ENCODE peak calls at places on chromosomes 16 and 17, in nine cellular contexts. I is DND-41, E is adipocyte, Y is IMR-90, P is mesendoderm, F is HCT116, Q is GM23248, X is endodermal cell, J is keratinocyte. A is an unnamed sample.

GRCh38 chr16:397135-397661 is at the start of gene NME4:
- DNase-seq in I (peak; percentile 52), E (peak; percentile 73), Y (no peak), P (peak; percentile 80), F (no peak), Q (peak; percentile 77), X (peak; percentile 85), J (no peak), A (peak; percentile 42)

GRCh38 chr16:7962480-7962879 is 627.8 kb downstream of the TMEM114 start:
- DNase-seq in I (no peak), E (no peak), Y (no peak), P (no peak), F (no peak), Q (no peak), X (no peak), J (no peak), A (no peak)

GRCh38 chr17:35079547-35079946 is 16.0 kb upstream of the RFFL start:
- DNase-seq in I (no peak), E (no peak), Y (peak; percentile 51), P (no peak), F (no peak), Q (peak; percentile 33), X (no peak), J (no peak), A (no peak)

GRCh38 chr16:15466131-15466530 is 31.7 kb downstream of the BMERB1 start:
- DNase-seq in I (no peak), E (no peak), Y (no peak), P (no peak), F (no peak), Q (no peak), X (no peak), J (no peak), A (no peak)

GRCh38 chr17:146983-147761 is 9.8 kb downstream of the SCGB1C2 start:
- DNase-seq in I (no peak), E (no peak), Y (no peak), P (no peak), F (no peak), Q (no peak), X (no peak), J (no peak), A (no peak)

GRCh38 chr17:145671-146541 is 8.5 kb downstream of the SCGB1C2 start:
- DNase-seq in I (no peak), E (no peak), Y (no peak), P (no peak), F (no peak), Q (no peak), X (no peak), J (no peak), A (no peak)

GRCh38 chr16:73527191-73527590 is 479.3 kb upstream of the ZFHX3 start:
- DNase-seq in I (no peak), E (peak; percentile 2), Y (peak; percentile 1), P (no peak), F (no peak), Q (peak; percentile 4), X (no peak), J (no peak), A (no peak)

GRCh38 chr16:27452569-27453475 is 50.8 kb downstream of the IL21R start:
- DNase-seq in I (no peak), E (no peak), Y (no peak), P (peak; percentile 50), F (no peak), Q (no peak), X (no peak), J (no peak), A (no peak)

GRCh38 chr16:66917741-66918140 is 944 bp downstream of the CDH16 start:
- DNase-seq in I (no peak), E (no peak), Y (no peak), P (no peak), F (no peak), Q (no peak), X (no peak), J (no peak), A (no peak)

GRCh38 chr16:68275611-68276191 is 11.4 kb downstream of the SLC7A6 start:
- DNase-seq in I (peak; percentile 86), E (no peak), Y (no peak), P (no peak), F (no peak), Q (no peak), X (no peak), J (no peak), A (no peak)

GRCh38 chr17:68972119-68972704 is 17.0 kb upstream of the ABCA8 start:
- DNase-seq in I (no peak), E (peak; percentile 82), Y (peak; percentile 36), P (peak; percentile 32), F (peak; percentile 15), Q (peak; percentile 68), X (no peak), J (no peak), A (peak; percentile 15)

GRCh38 chr16:892006-892405 is 78.8 kb downstream of the LMF1 start:
- DNase-seq in I (no peak), E (no peak), Y (no peak), P (no peak), F (no peak), Q (no peak), X (no peak), J (no peak), A (no peak)

GRCh38 chr17:67696853-67697505 is 20.8 kb upstream of the NOL11 start:
- DNase-seq in I (no peak), E (no peak), Y (no peak), P (no peak), F (no peak), Q (no peak), X (no peak), J (no peak), A (no peak)
- H3K9ac ChIP-seq in I (no peak overlapping the region), E (no peak overlapping the region), Y (no peak overlapping the region), P (no peak overlapping the region), F (no peak overlapping the region), Q (no peak overlapping the region), X (no peak overlapping the region), J (no peak overlapping the region), A (no peak overlapping the region)

GRCh38 chr17:64015447-64015846 is 5.0 kb downstream of the ICAM2 start:
- DNase-seq in I (no peak), E (no peak), Y (no peak), P (no peak), F (no peak), Q (no peak), X (peak; percentile 8), J (no peak), A (no peak)
- H3K9ac ChIP-seq in I (peak overlapping the region; percentile 28), E (no peak overlapping the region), Y (no peak overlapping the region), P (no peak overlapping the region), F (no peak overlapping the region), Q (no peak overlapping the region), X (no peak overlapping the region), J (no peak overlapping the region), A (no peak overlapping the region)

GRCh38 chr17:75153854-75154194 is 488 bp downstream of the JPT1 start:
- DNase-seq in I (no peak), E (peak; percentile 56), Y (no peak), P (no peak), F (no peak), Q (peak; percentile 51), X (peak; percentile 70), J (no peak), A (no peak)

GRCh38 chr17:75152523-75152922 is 1.8 kb downstream of the JPT1 start:
- DNase-seq in I (no peak), E (peak; percentile 36), Y (peak; percentile 12), P (no peak), F (no peak), Q (no peak), X (no peak), J (no peak), A (no peak)

GRCh38 chr17:75155191-75155601 is 884 bp upstream of the JPT1 start:
- DNase-seq in I (no peak), E (no peak), Y (no peak), P (peak; percentile 28), F (no peak), Q (no peak), X (peak; percentile 65), J (no peak), A (no peak)

GRCh38 chr17:75152971-75153853 is 1.1 kb downstream of the JPT1 start:
- DNase-seq in I (peak; percentile 53), E (peak; percentile 50), Y (peak; percentile 28), P (peak; percentile 76), F (no peak), Q (peak; percentile 73), X (peak; percentile 86), J (no peak), A (no peak)

DNA sequence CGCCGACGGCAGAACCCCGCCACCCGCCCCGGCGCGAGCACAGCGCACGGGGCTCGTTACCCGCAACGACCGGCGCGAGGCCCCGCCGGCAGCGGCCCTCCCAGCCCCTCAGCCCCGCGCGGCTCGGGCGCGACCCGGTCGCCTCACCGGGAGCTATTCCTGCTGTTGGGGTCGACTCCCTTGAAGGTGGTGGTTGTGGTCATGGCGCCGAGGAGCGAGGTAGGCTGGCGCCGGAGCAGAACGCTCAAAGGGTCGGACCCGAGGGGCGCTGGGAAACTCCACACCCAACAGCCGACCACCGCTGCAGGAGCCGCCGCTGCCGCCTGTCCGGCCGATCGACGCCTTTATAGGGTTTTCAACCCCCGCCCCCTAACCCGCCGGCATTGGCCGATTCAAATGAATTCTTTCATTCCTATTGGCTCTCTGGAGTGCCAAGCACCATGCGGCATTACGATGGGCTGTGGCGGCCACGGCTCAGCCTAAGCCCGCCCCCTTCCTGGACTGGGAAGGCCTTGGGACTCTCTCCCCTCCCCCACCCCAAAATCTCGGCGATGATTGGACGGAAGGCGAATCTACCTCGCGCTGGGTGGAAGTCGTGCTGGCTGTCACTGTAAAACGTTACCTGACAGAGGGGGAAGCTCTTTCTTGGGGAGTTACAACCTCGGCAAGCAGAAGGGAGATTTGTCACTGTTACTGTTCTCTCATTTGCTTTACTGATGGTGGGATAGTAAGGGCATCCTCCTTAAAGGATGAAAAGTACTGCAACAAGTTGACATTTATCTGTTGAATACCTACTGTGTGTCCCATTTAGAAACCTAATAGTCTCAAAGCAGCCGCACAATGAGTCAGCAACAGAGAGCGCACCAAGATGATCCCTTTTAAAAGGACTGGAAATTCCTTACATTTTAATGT is at the start of gene JPT1:
- DNase-seq in I (peak; percentile 99), E (peak; percentile 100), Y (peak; percentile 99), P (peak; percentile 100), F (peak; percentile 100), Q (peak; percentile 99), X (peak; percentile 100), J (peak; percentile 94), A (peak; percentile 98)
- H3K9ac ChIP-seq in I (peak within 1 kb of the TSS; percentile 92), E (peak within 1 kb of the TSS; percentile 93), Y (peak within 1 kb of the TSS; percentile 74), P (peak within 1 kb of the TSS; percentile 92), F (peak within 1 kb of the TSS; percentile 92), Q (peak within 1 kb of the TSS; percentile 85), X (peak within 1 kb of the TSS; percentile 91), J (peak within 1 kb of the TSS; percentile 92), A (peak within 1 kb of the TSS; percentile 95)

DNA sequence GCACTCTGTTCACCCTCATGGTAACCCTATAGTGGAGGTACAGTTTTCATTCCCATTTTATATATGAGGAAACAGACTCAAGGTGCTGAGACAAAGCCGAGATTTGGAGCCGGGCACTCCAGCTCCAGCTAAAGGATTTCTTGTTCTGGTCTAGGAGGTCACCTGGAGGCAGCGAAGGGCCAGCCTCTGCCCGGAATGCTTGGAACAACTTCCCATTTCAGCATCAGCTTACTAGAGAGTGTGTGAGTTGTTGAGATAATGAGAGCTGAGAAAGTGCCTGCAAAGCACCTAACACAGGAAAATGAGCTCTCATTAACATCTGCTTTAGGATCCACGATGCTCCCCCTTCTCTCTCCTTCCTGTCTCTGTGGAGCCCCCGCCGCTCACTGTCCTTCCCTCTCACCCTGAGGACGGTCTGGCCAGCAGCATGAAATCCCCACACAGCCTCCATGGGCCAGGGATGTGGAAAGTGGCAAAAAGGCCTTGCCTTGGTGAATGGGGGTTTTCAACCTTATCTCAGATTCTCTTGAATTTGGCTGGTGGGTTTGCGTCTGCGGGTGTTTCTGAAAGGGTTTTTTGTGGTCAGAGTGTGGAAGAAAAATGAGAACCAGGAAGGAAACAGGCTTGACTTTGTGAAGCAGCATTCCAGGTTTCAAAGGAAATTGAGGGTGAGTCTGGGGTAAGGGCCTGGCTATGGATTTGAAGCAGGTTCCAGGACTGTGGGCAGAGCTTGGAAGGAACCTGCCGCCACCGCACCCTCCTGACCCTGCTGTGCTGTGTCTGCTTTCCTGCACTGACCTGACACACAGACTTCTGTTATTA is 178.7 kb downstream of the FOXL1 start:
- DNase-seq in I (no peak), E (no peak), Y (no peak), P (no peak), F (no peak), Q (no peak), X (peak; percentile 55), J (no peak), A (no peak)
- H3K9ac ChIP-seq in I (no peak overlapping the region), E (no peak overlapping the region), Y (no peak overlapping the region), P (no peak overlapping the region), F (no peak overlapping the region), Q (no peak overlapping the region), X (no peak overlapping the region), J (no peak overlapping the region), A (no peak overlapping the region)

A was measured in neuronal stem cell.